ENCODE peak calls at places on chromosomes 2 and 18, in seven cellular contexts. R, C, E, J, P, N and D are unnamed samples.
A peak's percentile ranks its signal among the peaks of the same experiment; 100 is the strongest.

GRCh38 chr2:101295895-101296294 is 12.6 kb downstream of the RNF149 start:
- DNase-seq in R (no peak), C (no peak), E (no peak), J (no peak), P (peak; percentile 67), N (no peak), D (peak; percentile 28)

GRCh38 chr2:88556026-88556425 is 71.2 kb downstream of the EIF2AK3 start:
- DNase-seq in R (no peak), C (no peak), E (peak; percentile 58), J (no peak), P (no peak), N (no peak), D (no peak)

GRCh38 chr2:134289225-134289624 is 35.4 kb downstream of the MGAT5 start:
- DNase-seq in R (peak; percentile 38), C (no peak), E (peak; percentile 57), J (no peak), P (no peak), N (no peak), D (no peak)

GRCh38 chr2:25367296-25367695 is 25.6 kb upstream of the DNMT3A start:
- DNase-seq in R (no peak), C (no peak), E (peak; percentile 39), J (no peak), P (no peak), N (no peak), D (no peak)

GRCh38 chr2:20487030-20487391 is 40.1 kb downstream of the RHOB start:
- DNase-seq in R (no peak), C (no peak), E (no peak), J (no peak), P (no peak), N (no peak), D (no peak)

GRCh38 chr18:36066731-36067117 is 635 bp downstream of the RPRD1A start:
- DNase-seq in R (no peak), C (no peak), E (no peak), J (no peak), P (peak; percentile 19), N (no peak), D (peak; percentile 23)

GRCh38 chr2:133791191-133791590 is 222.9 kb upstream of the NCKAP5 start:
- DNase-seq in R (no peak), C (no peak), E (no peak), J (no peak), P (peak; percentile 51), N (no peak), D (peak; percentile 58)

GRCh38 chr2:153145470-153145869 is 333.1 kb downstream of the RPRM start:
- DNase-seq in R (no peak), C (no peak), E (no peak), J (peak; percentile 41), P (no peak), N (no peak), D (no peak)

DNA sequence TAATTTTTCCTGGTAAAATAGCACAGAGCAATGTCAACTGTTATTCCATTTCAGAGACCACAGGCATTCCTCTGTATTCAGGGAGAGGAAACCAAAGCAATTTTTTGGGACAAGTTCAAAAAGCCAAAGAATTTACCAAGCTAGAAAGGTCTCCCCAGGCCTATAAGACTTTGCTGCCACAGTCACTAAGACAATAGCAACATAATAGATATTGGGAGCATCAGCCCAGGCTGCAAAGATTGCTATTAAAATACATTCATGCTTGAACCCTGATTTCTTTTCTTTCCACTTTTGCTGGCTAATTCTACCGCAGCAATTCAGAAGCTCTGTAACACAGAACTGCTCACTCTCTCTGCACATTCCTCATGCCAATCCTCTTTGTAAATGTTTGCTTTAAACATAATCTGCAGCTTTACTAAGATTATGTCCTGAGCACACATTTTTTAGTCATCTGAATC is 76.3 kb downstream of the CLHC1 start:
- DNase-seq in R (no peak), C (no peak), E (no peak), J (no peak), P (peak; percentile 53), N (no peak), D (no peak)
- H3K4me3 ChIP-seq in R (no peak overlapping the region), C (no peak overlapping the region), E (no peak overlapping the region), J (no peak overlapping the region), P (no peak overlapping the region), N (no peak overlapping the region), D (no peak overlapping the region)

DNA sequence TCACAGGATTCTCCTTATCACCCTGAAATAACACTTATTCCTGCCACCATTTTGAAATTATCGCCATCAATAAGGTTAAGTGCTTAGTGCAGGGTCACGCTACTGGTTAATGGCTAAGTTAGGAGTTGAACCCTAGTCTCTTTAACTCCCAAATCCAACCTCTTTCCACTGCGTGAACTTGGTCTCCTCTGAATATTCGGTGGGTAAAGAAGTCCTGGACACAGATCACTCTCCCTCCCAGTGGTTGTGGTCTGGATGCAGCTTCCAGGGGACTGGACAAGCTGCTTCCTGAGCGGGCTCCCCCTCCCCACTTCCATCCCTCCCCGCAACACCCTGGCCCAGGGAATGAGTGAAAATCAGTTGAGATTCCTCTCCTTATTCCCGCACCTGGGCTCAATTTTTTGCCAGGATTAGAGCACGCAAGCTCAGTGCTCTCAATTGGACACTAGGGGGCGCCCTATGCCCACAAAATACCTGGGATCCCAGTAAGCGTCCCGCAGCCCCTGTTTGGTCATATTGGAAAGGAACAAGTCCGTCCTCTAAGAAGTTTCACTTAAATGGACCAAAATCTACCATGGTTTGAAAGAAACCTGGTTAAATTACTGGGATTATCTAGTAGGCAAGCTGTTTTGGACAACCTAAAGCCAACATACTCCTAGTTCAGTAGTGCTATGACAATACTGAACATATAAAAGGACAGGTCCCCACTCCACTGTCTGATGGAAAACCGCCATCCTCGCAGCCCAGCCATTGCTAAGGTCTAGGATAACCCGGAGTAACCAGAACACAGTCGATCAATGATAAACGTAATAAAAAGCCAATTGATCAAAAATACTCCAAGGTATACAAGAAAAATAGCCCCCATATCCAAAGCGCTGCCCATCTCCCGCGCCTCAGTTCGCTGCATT is 40.4 kb downstream of the DHRS9 start:
- DNase-seq in R (peak; percentile 73), C (peak; percentile 83), E (peak; percentile 79), J (peak; percentile 71), P (peak; percentile 73), N (peak; percentile 80), D (peak; percentile 89)
- H3K4me3 ChIP-seq in R (no peak overlapping the region), C (no peak overlapping the region), E (no peak overlapping the region), J (no peak overlapping the region), P (no peak overlapping the region), N (no peak overlapping the region), D (no peak overlapping the region)

GRCh38 chr18:47863041-47863440 is 67.4 kb downstream of the SMAD2 start:
- DNase-seq in R (peak; percentile 34), C (no peak), E (no peak), J (no peak), P (no peak), N (no peak), D (peak; percentile 13)
- H3K4me3 ChIP-seq in R (no peak overlapping the region), C (no peak overlapping the region), E (no peak overlapping the region), J (no peak overlapping the region), P (no peak overlapping the region), N (no peak overlapping the region), D (no peak overlapping the region)

DNA sequence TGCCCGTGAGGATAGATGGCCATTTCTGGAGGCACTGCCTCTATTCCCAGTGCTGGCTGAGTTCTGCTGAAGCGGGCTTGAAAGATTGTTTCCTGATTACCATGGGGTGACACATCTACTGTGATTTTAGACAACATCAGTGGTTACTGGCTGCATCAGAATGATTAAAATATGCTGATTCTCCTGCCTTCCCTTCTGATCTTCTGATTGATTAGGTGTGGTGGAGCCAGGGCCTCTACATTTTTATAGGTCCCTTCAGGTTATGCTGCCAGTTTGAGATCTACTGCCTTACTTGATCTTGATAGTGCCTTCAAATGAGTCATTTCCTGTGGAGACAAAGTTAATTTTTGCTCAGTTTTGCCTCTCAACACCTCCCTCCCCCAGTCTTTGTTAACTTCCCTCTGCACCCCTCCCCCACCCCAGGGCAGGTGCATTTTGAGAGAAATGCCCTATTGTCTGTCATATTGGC is 31.6 kb upstream of the SNORC start:
- DNase-seq in R (no peak), C (no peak), E (no peak), J (no peak), P (peak; percentile 12), N (peak; percentile 81), D (no peak)
- H3K4me3 ChIP-seq in R (no peak overlapping the region), C (no peak overlapping the region), E (no peak overlapping the region), J (no peak overlapping the region), P (no peak overlapping the region), N (no peak overlapping the region), D (no peak overlapping the region)

GRCh38 chr2:227816507-227817274 is 3.0 kb downstream of the CCL20 start:
- DNase-seq in R (no peak), C (no peak), E (no peak), J (no peak), P (peak; percentile 68), N (peak; percentile 71), D (peak; percentile 72)
- H3K4me3 ChIP-seq in R (no peak overlapping the region), C (no peak overlapping the region), E (no peak overlapping the region), J (no peak overlapping the region), P (peak overlapping the region; percentile 69), N (no peak overlapping the region), D (peak overlapping the region; percentile 65)

GRCh38 chr18:3652380-3653262 is 202.6 kb downstream of the TGIF1 start:
- DNase-seq in R (peak; percentile 27), C (no peak), E (peak; percentile 84), J (no peak), P (peak; percentile 97), N (peak; percentile 88), D (peak; percentile 99)
- H3K4me3 ChIP-seq in R (no peak overlapping the region), C (no peak overlapping the region), E (no peak overlapping the region), J (no peak overlapping the region), P (no peak overlapping the region), N (no peak overlapping the region), D (peak overlapping the region; percentile 34)

GRCh38 chr2:216635171-216635570 is 2.0 kb downstream of the IGFBP2 start:
- DNase-seq in R (no peak), C (no peak), E (no peak), J (no peak), P (no peak), N (no peak), D (no peak)

GRCh38 chr2:216633616-216634316 is 546 bp downstream of the IGFBP2 start:
- DNase-seq in R (no peak), C (no peak), E (no peak), J (peak; percentile 56), P (no peak), N (no peak), D (no peak)

GRCh38 chr2:216634317-216635148 is 1.3 kb downstream of the IGFBP2 start:
- DNase-seq in R (no peak), C (no peak), E (no peak), J (no peak), P (no peak), N (no peak), D (no peak)

GRCh38 chr2:216632952-216633615 is at the start of gene IGFBP2:
- DNase-seq in R (peak; percentile 61), C (no peak), E (peak; percentile 77), J (peak; percentile 76), P (no peak), N (peak; percentile 23), D (no peak)

DNA sequence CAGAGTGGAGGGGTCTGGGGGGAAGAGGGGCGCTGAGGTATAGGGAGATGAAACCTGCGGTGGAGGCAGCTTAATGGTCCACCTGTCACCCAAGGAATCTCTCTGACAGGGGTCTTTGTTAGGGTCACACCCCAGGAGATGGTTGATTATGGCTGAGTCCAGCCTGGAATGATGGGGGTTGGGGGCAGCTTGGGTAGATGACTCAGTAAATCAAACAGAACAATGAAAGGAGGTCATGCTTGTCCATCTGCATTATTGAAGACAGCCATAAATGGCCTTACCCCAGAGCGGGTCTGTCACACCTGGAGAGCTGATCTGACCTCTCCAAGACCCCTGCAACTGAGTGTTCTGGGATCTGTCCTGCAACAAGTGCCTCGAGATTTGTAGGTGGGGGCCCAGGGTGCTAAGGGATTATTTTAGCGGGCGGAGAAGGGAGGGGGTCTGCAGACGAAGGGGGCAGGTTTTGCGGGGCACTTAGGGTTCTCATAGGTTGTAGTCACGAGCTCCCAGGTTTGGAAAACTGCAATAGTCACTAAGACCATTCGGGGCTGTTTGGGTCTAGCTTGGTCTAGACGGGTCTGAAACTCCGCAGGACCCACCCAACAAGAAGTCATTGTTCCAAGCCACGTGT is 784 bp upstream of the IGFBP2 start:
- DNase-seq in R (no peak), C (no peak), E (no peak), J (no peak), P (no peak), N (no peak), D (no peak)
- H3K4me3 ChIP-seq in R (peak overlapping the region; percentile 44), C (no peak overlapping the region), E (no peak overlapping the region), J (no peak overlapping the region), P (no peak overlapping the region), N (no peak overlapping the region), D (no peak overlapping the region)